ENCODE peak calls at places on chromosomes 12 and 14, in ten cellular contexts. F is HCT116, G is transverse colon, P is ovary, B is HepG2, A is esophagus muscularis mucosa, X is Peyer's patch, W is A549, K is uterus, E is IMR-90. T is an unnamed sample.

GRCh38 chr12:95262808-95263207 is 45.2 kb downstream of the VEZT start:
- DNase-seq in B (no peak), K (no peak), G (no peak), E (peak), A (no peak), P (no peak), X (no peak), F (no peak), W (no peak), T (no peak)

GRCh38 chr12:54009171-54010052 is 627 bp downstream of the HOXC8 start:
- DNase-seq in A (no peak), F (no peak), P (peak), X (no peak), E (no peak), B (no peak), W (no peak), K (no peak), G (no peak), T (no peak)

GRCh38 chr14:19775587-19775986 is 2.3 kb downstream of the OR4M1 start:
- DNase-seq in E (no peak), A (no peak), W (no peak), K (no peak), F (no peak), X (no peak), P (no peak), B (no peak), G (no peak), T (no peak)

GRCh38 chr14:91980157-91980556 is 32.7 kb upstream of the FBLN5 start:
- DNase-seq in B (no peak), G (no peak), E (peak), X (no peak), F (peak), K (no peak), A (no peak), W (peak), P (no peak), T (no peak)

GRCh38 chr12:93972411-93973208 is 175.8 kb upstream of the PLXNC1 start:
- DNase-seq in B (no peak), E (peak), X (no peak), G (no peak), K (no peak), A (no peak), F (no peak), P (no peak), W (no peak), T (no peak)

GRCh38 chr12:27810756-27811155 is 30.7 kb upstream of the MANSC4 start:
- DNase-seq in K (no peak), G (no peak), X (no peak), P (no peak), A (no peak), B (no peak), F (no peak), E (peak), W (no peak), T (no peak)

GRCh38 chr12:114194066-114194465 is 211.9 kb downstream of the TBX5 start:
- DNase-seq in F (no peak), X (no peak), K (no peak), W (no peak), A (no peak), E (no peak), B (no peak), P (no peak), G (no peak), T (no peak)

GRCh38 chr12:30926243-30927209 is at the start of gene TSPAN11:
- DNase-seq in P (peak), K (no peak), B (no peak), E (peak), A (no peak), W (no peak), G (no peak), F (no peak), X (no peak), T (no peak)

GRCh38 chr12:57209916-57210315 is 6.7 kb upstream of the NXPH4 start:
- DNase-seq in G (no peak), E (no peak), P (no peak), A (no peak), K (no peak), B (no peak), F (no peak), X (no peak), W (no peak), T (no peak)

GRCh38 chr12:76685246-76685678 is 78.7 kb upstream of the ZDHHC17 start:
- DNase-seq in K (peak), G (peak), W (no peak), F (no peak), X (no peak), P (peak), A (no peak), B (no peak), E (peak), T (no peak)

GRCh38 chr14:34204774-34205173 is 253.9 kb upstream of the EGLN3 start:
- DNase-seq in W (no peak), B (no peak), F (no peak), G (no peak), E (no peak), K (no peak), P (no peak), A (no peak), X (no peak), T (no peak)

GRCh38 chr12:89372584-89373370 is 20.5 kb upstream of the DUSP6 start:
- DNase-seq in K (no peak), P (no peak), B (no peak), F (no peak), G (no peak), A (no peak), W (no peak), X (no peak), E (no peak), T (no peak)

GRCh38 chr12:52217223-52217622 is 15.8 kb upstream of the KRT7 start:
- DNase-seq in F (peak), W (no peak), X (no peak), K (no peak), E (no peak), A (no peak), P (no peak), G (peak), B (no peak), T (no peak)

GRCh38 chr14:23071244-23071974 is 14.1 kb upstream of the CDH24 start:
- DNase-seq in K (peak), P (peak), E (peak), G (peak), W (peak), A (peak), B (peak), X (peak), F (no peak), T (no peak)

GRCh38 chr14:88044782-88045446 is 40.0 kb downstream of the GPR65 start:
- DNase-seq in W (no peak), P (no peak), B (peak), A (no peak), X (no peak), F (no peak), K (no peak), E (no peak), G (no peak), T (no peak)

GRCh38 chr12:29901585-29901984 is 117.8 kb upstream of the TMTC1 start:
- DNase-seq in X (no peak), G (no peak), A (no peak), P (no peak), B (peak), W (no peak), K (no peak), F (no peak), E (no peak), T (no peak)

GRCh38 chr12:115354007-115354452 is 670.1 kb upstream of the TBX3 start:
- DNase-seq in X (no peak), F (peak), W (peak), B (peak), K (peak), G (peak), E (peak), A (no peak), P (peak), T (no peak)

GRCh38 chr14:61343471-61343870 is 22.1 kb downstream of the PRKCH start:
- DNase-seq in E (no peak), G (no peak), F (no peak), P (no peak), A (no peak), W (no peak), K (no peak), X (no peak), B (no peak), T (no peak)

GRCh38 chr14:53331921-53332320 is 178.8 kb upstream of the DDHD1 start:
- DNase-seq in E (no peak), B (no peak), X (no peak), P (no peak), F (no peak), K (no peak), A (no peak), G (no peak), W (no peak), T (no peak)

GRCh38 chr14:85702937-85703336 is 173.0 kb downstream of the FLRT2 start:
- DNase-seq in F (no peak), A (no peak), W (no peak), P (no peak), B (no peak), K (no peak), X (no peak), E (peak), G (no peak), T (no peak)

GRCh38 chr12:127081058-127081457 is 1185.9 kb upstream of the TMEM132C start:
- DNase-seq in A (no peak), B (no peak), X (no peak), E (no peak), K (no peak), P (no peak), F (no peak), G (no peak), W (no peak), T (no peak)

GRCh38 chr12:127078577-127079350 is 1188.2 kb upstream of the TMEM132C start:
- DNase-seq in W (no peak), E (no peak), P (no peak), K (no peak), B (no peak), X (no peak), G (no peak), F (no peak), A (no peak), T (no peak)

GRCh38 chr12:127079636-127080035 is 1187.3 kb upstream of the TMEM132C start:
- DNase-seq in B (no peak), P (no peak), G (no peak), F (no peak), X (no peak), K (no peak), W (no peak), A (no peak), E (no peak), T (no peak)

GRCh38 chr12:127077262-127078045 is 1189.5 kb upstream of the TMEM132C start:
- DNase-seq in A (no peak), P (no peak), F (no peak), W (no peak), B (no peak), K (no peak), G (no peak), X (no peak), E (no peak), T (no peak)

DNA sequence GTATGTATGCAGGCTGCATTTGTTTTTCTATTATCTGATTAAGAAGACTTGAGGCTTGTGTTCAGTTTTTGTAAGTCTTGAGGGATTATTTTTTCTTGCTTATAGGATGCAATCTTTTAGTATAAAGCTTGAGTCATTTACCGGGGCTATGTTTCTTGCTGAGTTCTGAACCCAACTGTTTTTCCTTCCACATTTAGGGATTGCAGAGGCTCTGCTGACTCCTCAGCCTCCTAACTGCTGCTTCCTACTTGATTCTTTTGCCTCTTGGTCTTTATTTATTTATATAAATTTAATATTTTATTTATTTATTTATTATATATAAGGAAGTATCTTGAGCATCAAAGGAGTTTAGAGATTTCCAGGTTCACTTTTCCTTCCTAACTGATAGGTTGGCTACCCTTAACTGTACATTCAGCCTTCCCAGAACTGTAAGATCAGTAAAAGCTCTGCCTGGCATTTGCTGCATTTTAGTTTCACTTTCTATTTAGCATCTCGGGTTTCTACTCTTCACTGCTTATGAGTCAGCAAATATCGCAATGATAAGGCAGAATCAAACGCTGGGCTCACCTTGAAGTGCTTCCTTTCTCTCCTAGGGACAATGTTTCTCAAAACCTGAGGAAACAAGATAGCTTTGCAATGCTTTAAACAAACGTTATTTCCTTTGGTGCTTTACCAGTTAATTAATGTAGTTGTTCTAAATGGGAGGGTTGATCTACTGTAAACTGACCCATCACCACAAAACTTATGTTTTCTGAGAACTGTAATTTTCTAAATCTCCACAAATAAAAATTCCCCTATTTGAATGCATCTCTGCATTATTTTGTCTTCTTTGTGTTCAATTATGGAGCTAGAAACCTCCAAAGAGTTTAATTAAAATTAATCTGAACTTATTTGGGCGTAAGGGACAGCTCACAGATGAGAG is 1183.7 kb upstream of the TMEM132C start:
- DNase-seq in F (peak), E (peak), P (no peak), G (no peak), A (no peak), K (no peak), W (peak), X (no peak), B (peak), T (no peak)
- H3K4me3 ChIP-seq in F (peak), E (peak), P (peak), G (no peak), A (peak), K (peak), W (peak), X (peak), B (peak), T (peak)

GRCh38 chr12:46219892-46220655 is 48.8 kb downstream of the SLC38A1 start:
- DNase-seq in E (peak), B (peak), X (peak), F (peak), G (peak), P (no peak), W (no peak), A (no peak), K (no peak), T (no peak)

GRCh38 chr12:46218509-46219095 is 50.2 kb downstream of the SLC38A1 start:
- DNase-seq in K (no peak), B (no peak), W (no peak), G (peak), F (no peak), X (no peak), E (no peak), P (no peak), A (no peak), T (no peak)

GRCh38 chr12:46221255-46222128 is 47.4 kb downstream of the SLC38A1 start:
- DNase-seq in A (no peak), P (no peak), K (no peak), X (no peak), E (peak), G (no peak), W (no peak), F (no peak), B (no peak), T (no peak)

GRCh38 chr12:46217686-46218508 is 50.9 kb downstream of the SLC38A1 start:
- DNase-seq in P (no peak), B (no peak), A (no peak), F (no peak), G (peak), K (no peak), E (no peak), X (peak), W (no peak), T (no peak)

DNA sequence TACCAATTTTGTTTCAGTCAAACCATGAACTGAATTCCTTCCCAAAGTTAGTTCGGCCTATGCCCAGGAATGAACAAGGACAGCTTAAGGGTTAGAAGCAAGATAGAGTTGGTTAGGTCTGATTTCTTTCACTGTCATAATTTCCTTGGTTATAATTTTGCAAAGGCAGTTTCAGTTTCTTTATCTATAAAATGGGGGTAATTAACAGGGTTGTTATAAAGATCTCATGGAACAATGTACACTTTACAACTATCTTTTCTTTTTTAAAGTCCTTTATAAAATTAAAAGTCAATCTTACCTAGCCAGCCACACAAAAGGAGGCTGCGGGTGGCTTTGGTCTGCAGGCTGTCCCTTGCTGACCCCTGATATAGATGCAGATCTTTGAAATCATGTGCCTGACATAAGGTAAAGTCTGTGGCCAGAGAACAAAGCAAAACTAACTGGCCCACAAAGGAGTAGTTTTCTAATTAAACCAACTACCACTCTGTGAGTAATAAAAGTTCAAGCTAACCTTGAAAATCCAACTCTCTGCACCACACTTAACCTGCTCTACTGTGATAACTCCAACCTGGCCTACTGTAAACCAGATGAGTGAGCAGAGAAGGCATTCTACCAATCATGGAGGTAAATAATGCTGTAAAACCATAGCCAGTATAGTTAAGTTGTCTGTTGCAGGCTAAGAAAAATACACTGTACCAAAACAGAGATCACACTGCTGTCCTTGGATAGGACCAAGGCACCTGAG is 49.5 kb downstream of the SLC38A1 start:
- DNase-seq in F (no peak), W (no peak), X (no peak), B (no peak), A (no peak), P (no peak), G (no peak), K (no peak), E (no peak), T (no peak)
- TF ChIP-seq POLR2A in F (no peak), W (no peak), X (no peak), B (no peak), A (no peak), P (no peak), G (no peak), K (no peak), E (no peak), T (no peak)

GRCh38 chr12:117039891-117040309 is 59.3 kb downstream of the TESC start:
- DNase-seq in B (no peak), G (no peak), W (no peak), X (no peak), E (no peak), F (no peak), K (no peak), P (no peak), A (no peak), T (no peak)
- H3K27ac ChIP-seq in B (no peak), G (no peak), W (no peak), X (no peak), E (no peak), F (no peak), K (no peak), P (no peak), A (no peak), T (no peak)

GRCh38 chr12:12836571-12836970 is 23.4 kb downstream of the DDX47 start:
- DNase-seq in E (no peak), W (no peak), A (no peak), F (no peak), K (no peak), P (no peak), B (no peak), X (no peak), G (no peak), T (no peak)
- H3K4me3 ChIP-seq in E (no peak), W (no peak), A (no peak), F (no peak), K (no peak), P (no peak), B (no peak), X (no peak), G (no peak), T (no peak)

GRCh38 chr14:49904270-49904669 is 11.4 kb downstream of the ARF6 start:
- DNase-seq in A (no peak), X (no peak), F (no peak), B (no peak), G (no peak), P (no peak), K (no peak), E (no peak), W (no peak), T (no peak)
- TF ChIP-seq POLR2A in A (no peak), X (no peak), F (no peak), B (no peak), G (no peak), P (no peak), K (no peak), E (no peak), W (no peak), T (no peak)

GRCh38 chr14:50044040-50044651 is 72.2 kb downstream of the VCPKMT start:
- DNase-seq in G (no peak), W (no peak), F (no peak), X (no peak), K (no peak), E (no peak), A (no peak), B (no peak), P (no peak), T (no peak)
- H3K27ac ChIP-seq in G (peak), W (peak), F (no peak), X (peak), K (peak), E (peak), A (peak), B (peak), P (no peak), T (peak)

GRCh38 chr12:50033317-50033679 is 8.0 kb upstream of the RACGAP1 start:
- DNase-seq in G (no peak), F (no peak), W (no peak), A (no peak), K (no peak), P (no peak), X (peak), E (no peak), B (no peak), T (no peak)

DNA sequence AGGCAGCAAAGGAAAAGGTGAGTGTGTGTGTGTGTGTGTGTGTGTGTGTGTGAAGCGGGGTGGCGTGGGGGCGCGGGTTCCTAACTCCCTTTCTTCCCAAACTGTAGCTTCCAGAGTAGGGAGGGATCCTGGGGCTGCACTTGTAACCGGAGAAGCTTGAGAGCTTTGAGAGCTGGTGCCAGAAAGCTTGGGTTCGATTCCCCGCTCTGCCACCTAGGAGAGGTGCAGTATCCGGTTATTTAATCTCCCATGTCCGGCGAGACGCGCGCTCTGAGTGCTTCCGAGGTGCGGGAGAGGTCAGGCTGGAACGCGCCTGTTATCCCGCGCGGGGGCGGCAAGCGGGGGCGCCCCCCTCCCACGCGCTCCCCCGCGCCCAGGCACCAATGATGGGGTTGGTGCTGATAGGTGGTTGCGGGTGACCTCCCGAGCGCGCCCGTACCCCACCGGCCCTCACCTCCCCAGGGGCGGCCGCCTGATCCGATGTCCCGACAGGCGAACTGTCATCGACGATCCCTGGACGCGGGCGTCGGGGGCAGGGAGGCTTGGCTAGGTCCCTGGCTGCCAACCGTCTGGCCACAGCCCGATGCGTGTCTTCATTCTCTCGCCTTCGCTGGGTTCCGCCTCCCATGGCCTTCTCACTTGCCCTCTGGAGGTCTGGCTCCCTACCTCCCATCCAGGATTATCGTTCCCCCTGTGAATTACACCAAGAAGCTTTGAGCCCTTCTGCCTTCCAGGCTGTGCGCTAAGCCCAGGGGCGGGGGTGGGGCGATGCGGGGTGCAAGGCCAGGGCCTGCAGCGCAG is 7.4 kb upstream of the RACGAP1 start:
- DNase-seq in F (no peak), G (no peak), W (no peak), A (no peak), K (no peak), P (no peak), E (no peak), X (no peak), B (no peak), T (no peak)
- H3K4me3 ChIP-seq in F (no peak), G (peak), W (no peak), A (peak), K (no peak), P (no peak), E (no peak), X (peak), B (no peak), T (peak)